ENCODE peak calls at places on chromosomes 5 and 9, in five cellular contexts. One of them, this sample, is unnamed. For H3K27me3, the result is how much of the 10 kb centered on the place peaks cover.

GRCh38 chr5:58902765-58903164 is 319.9 kb downstream of the RAB3C start:
- DNase-seq in neural progenitor cell: no peak
- DNase-seq in PC-3: peak
- DNase-seq in GM23248: no peak
- DNase-seq in HCT116: no peak
- DNase-seq in this sample: no peak

GRCh38 chr5:20229286-20230005 is 241.4 kb upstream of the CDH18 start:
- DNase-seq in PC-3: no peak
- DNase-seq in neural progenitor cell: no peak
- DNase-seq in HCT116: no peak
- DNase-seq in GM23248: no peak
- DNase-seq in this sample: no peak

GRCh38 chr9:127814619-127815511 is 12.2 kb downstream of the FPGS start:
- DNase-seq in HCT116: no peak
- DNase-seq in PC-3: no peak
- DNase-seq in GM23248: no peak
- DNase-seq in neural progenitor cell: no peak
- DNase-seq in this sample: no peak

GRCh38 chr9:106590759-106591505 is 272.0 kb upstream of the ZNF462 start:
- DNase-seq in GM23248: no peak
- DNase-seq in HCT116: no peak
- DNase-seq in neural progenitor cell: no peak
- DNase-seq in PC-3: no peak
- DNase-seq in this sample: no peak

GRCh38 chr9:125509476-125509875 is 197.5 kb downstream of the MAPKAP1 start:
- DNase-seq in PC-3: no peak
- DNase-seq in GM23248: peak
- DNase-seq in HCT116: no peak
- DNase-seq in neural progenitor cell: no peak
- DNase-seq in this sample: no peak

GRCh38 chr5:137791387-137791786 is 37.2 kb upstream of the HNRNPA0 start:
- DNase-seq in PC-3: no peak
- DNase-seq in neural progenitor cell: no peak
- DNase-seq in HCT116: no peak
- DNase-seq in GM23248: no peak
- DNase-seq in this sample: no peak

GRCh38 chr9:108553111-108553635 is 302.6 kb downstream of the ACTL7B start:
- DNase-seq in HCT116: no peak
- DNase-seq in neural progenitor cell: no peak
- DNase-seq in GM23248: no peak
- DNase-seq in PC-3: no peak
- DNase-seq in this sample: no peak

GRCh38 chr9:70587143-70587710 is 172.8 kb upstream of the KLF9 start:
- DNase-seq in GM23248: peak
- DNase-seq in HCT116: no peak
- DNase-seq in neural progenitor cell: no peak
- DNase-seq in PC-3: no peak
- DNase-seq in this sample: no peak

GRCh38 chr5:179275941-179276837 is 69.1 kb downstream of the ADAMTS2 start:
- DNase-seq in neural progenitor cell: no peak
- DNase-seq in HCT116: no peak
- DNase-seq in PC-3: no peak
- DNase-seq in GM23248: peak
- DNase-seq in this sample: no peak

GRCh38 chr9:81604306-81605153 is 84.8 kb downstream of the TLE1 start:
- DNase-seq in neural progenitor cell: no peak
- DNase-seq in GM23248: no peak
- DNase-seq in PC-3: no peak
- DNase-seq in HCT116: no peak
- DNase-seq in this sample: no peak

GRCh38 chr5:78552729-78553341 is 95.7 kb downstream of the LHFPL2 start:
- DNase-seq in PC-3: peak
- DNase-seq in GM23248: no peak
- DNase-seq in HCT116: no peak
- DNase-seq in neural progenitor cell: no peak
- DNase-seq in this sample: no peak

GRCh38 chr9:110777843-110778215 is 109.2 kb downstream of the MUSK start:
- DNase-seq in PC-3: no peak
- DNase-seq in GM23248: no peak
- DNase-seq in neural progenitor cell: no peak
- DNase-seq in HCT116: no peak
- DNase-seq in this sample: no peak

GRCh38 chr9:136926154-136926704 is 18.3 kb downstream of the FBXW5 start:
- DNase-seq in PC-3: no peak
- DNase-seq in GM23248: no peak
- DNase-seq in neural progenitor cell: no peak
- DNase-seq in HCT116: no peak
- DNase-seq in this sample: no peak

GRCh38 chr5:169911448-169912212 is 68.7 kb downstream of the INSYN2B start:
- DNase-seq in HCT116: no peak
- DNase-seq in GM23248: no peak
- DNase-seq in PC-3: peak
- DNase-seq in neural progenitor cell: no peak
- DNase-seq in this sample: peak

GRCh38 chr5:72202331-72202825 is 95.1 kb downstream of the MAP1B start:
- DNase-seq in HCT116: no peak
- DNase-seq in GM23248: no peak
- DNase-seq in PC-3: no peak
- DNase-seq in neural progenitor cell: no peak
- DNase-seq in this sample: peak

GRCh38 chr9:114330636-114331035 is 967 bp downstream of the ORM2 start:
- DNase-seq in neural progenitor cell: no peak
- DNase-seq in GM23248: no peak
- DNase-seq in PC-3: no peak
- DNase-seq in HCT116: no peak
- DNase-seq in this sample: no peak

GRCh38 chr5:98432378-98432777 is 341.1 kb upstream of the RGMB start:
- DNase-seq in PC-3: no peak
- DNase-seq in neural progenitor cell: peak
- DNase-seq in HCT116: no peak
- DNase-seq in GM23248: no peak
- DNase-seq in this sample: no peak

GRCh38 chr5:107564896-107565295 is 105.8 kb downstream of the EFNA5 start:
- DNase-seq in HCT116: no peak
- DNase-seq in PC-3: no peak
- DNase-seq in neural progenitor cell: no peak
- DNase-seq in GM23248: no peak
- DNase-seq in this sample: no peak

GRCh38 chr9:136292026-136292538 is 11.8 kb downstream of the CCDC187 start:
- DNase-seq in PC-3: no peak
- DNase-seq in GM23248: no peak
- DNase-seq in neural progenitor cell: no peak
- DNase-seq in HCT116: no peak
- DNase-seq in this sample: no peak

GRCh38 chr5:159581502-159582249 is 251.4 kb upstream of the IL12B start:
- DNase-seq in GM23248: peak
- DNase-seq in HCT116: peak
- DNase-seq in neural progenitor cell: no peak
- DNase-seq in PC-3: peak
- DNase-seq in this sample: no peak

GRCh38 chr5:59126665-59127354 is 543.9 kb downstream of the RAB3C start:
- DNase-seq in HCT116: no peak
- DNase-seq in PC-3: no peak
- DNase-seq in neural progenitor cell: no peak
- DNase-seq in GM23248: peak
- DNase-seq in this sample: peak

GRCh38 chr9:93890436-93890935 is 64.7 kb downstream of the BARX1 start:
- DNase-seq in GM23248: no peak
- DNase-seq in neural progenitor cell: no peak
- DNase-seq in HCT116: no peak
- DNase-seq in PC-3: no peak
- DNase-seq in this sample: no peak

GRCh38 chr9:129005336-129005997 is 22.7 kb downstream of the SH3GLB2 start:
- DNase-seq in PC-3: no peak
- DNase-seq in HCT116: no peak
- DNase-seq in GM23248: no peak
- DNase-seq in neural progenitor cell: no peak
- DNase-seq in this sample: no peak

GRCh38 chr9:92270511-92270910 is 23.0 kb downstream of the IARS1 start:
- DNase-seq in GM23248: no peak
- DNase-seq in PC-3: no peak
- DNase-seq in HCT116: no peak
- DNase-seq in neural progenitor cell: no peak
- DNase-seq in this sample: no peak

GRCh38 chr5:177473461-177473991 is at the start of gene DBN1:
- DNase-seq in GM23248: peak
- DNase-seq in PC-3: peak
- DNase-seq in HCT116: no peak
- DNase-seq in neural progenitor cell: peak
- DNase-seq in this sample: peak
- H3K27ac ChIP-seq in GM23248: peak
- H3K27ac ChIP-seq in PC-3: no peak
- H3K27ac ChIP-seq in HCT116: peak
- H3K27ac ChIP-seq in neural progenitor cell: peak
- H3K27ac ChIP-seq in this sample: peak

DNA sequence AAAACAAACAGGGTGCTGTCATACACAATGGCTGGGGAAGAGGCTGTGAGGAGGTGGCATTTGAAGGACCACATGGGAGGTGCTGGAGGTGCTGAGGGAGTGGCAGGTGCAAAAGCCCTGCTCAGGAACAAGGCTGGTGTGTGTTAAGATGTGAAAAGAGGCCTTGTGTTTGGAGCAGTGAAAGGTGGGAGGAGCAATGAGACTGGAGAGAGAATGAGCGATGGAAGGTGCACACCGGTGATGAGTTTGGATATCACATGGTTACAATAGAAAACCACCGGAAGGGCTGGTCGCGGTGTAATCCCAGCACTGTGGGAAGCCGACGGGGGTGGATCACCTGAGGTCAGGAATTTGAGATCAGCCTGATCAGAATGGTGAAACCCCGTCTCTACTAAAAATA is 9.2 kb upstream of the FIBCD1 start:
- DNase-seq in PC-3: no peak
- DNase-seq in HCT116: no peak
- DNase-seq in GM23248: no peak
- DNase-seq in neural progenitor cell: no peak
- DNase-seq in this sample: no peak
- H3K27me3 ChIP-seq in PC-3: under half
- H3K27me3 ChIP-seq in HCT116: under half
- H3K27me3 ChIP-seq in GM23248: under half
- H3K27me3 ChIP-seq in neural progenitor cell: under half
- H3K27me3 ChIP-seq in this sample: under half

GRCh38 chr5:115170128-115170923 is 618 bp upstream of the TRIM36 start:
- DNase-seq in HCT116: no peak
- DNase-seq in GM23248: peak
- DNase-seq in PC-3: peak
- DNase-seq in neural progenitor cell: peak
- DNase-seq in this sample: no peak
- TF ChIP-seq EZH2 in HCT116: no peak
- TF ChIP-seq EZH2 in GM23248: no peak
- TF ChIP-seq EZH2 in PC-3: peak
- TF ChIP-seq EZH2 in neural progenitor cell: no peak
- TF ChIP-seq EZH2 in this sample: no peak

GRCh38 chr5:146007973-146008372 is 71.6 kb downstream of the SH3RF2 start:
- DNase-seq in HCT116: no peak
- DNase-seq in PC-3: no peak
- DNase-seq in GM23248: no peak
- DNase-seq in neural progenitor cell: no peak
- DNase-seq in this sample: no peak
- H3K27ac ChIP-seq in HCT116: no peak
- H3K27ac ChIP-seq in PC-3: no peak
- H3K27ac ChIP-seq in GM23248: no peak
- H3K27ac ChIP-seq in neural progenitor cell: no peak
- H3K27ac ChIP-seq in this sample: peak

GRCh38 chr5:520850-521226 is 3.4 kb downstream of the SLC9A3 start:
- DNase-seq in HCT116: no peak
- DNase-seq in neural progenitor cell: no peak
- DNase-seq in PC-3: no peak
- DNase-seq in GM23248: no peak
- DNase-seq in this sample: no peak
- H3K27me3 ChIP-seq in HCT116: under half
- H3K27me3 ChIP-seq in neural progenitor cell: half or more
- H3K27me3 ChIP-seq in PC-3: under half
- H3K27me3 ChIP-seq in GM23248: under half
- H3K27me3 ChIP-seq in this sample: half or more

GRCh38 chr5:132655821-132656773 is 1.9 kb upstream of the IL13 start:
- DNase-seq in HCT116: no peak
- DNase-seq in GM23248: peak
- DNase-seq in PC-3: no peak
- DNase-seq in neural progenitor cell: peak
- DNase-seq in this sample: peak

GRCh38 chr5:132658383-132659302 is 670 bp downstream of the IL13 start:
- DNase-seq in PC-3: no peak
- DNase-seq in GM23248: no peak
- DNase-seq in neural progenitor cell: no peak
- DNase-seq in HCT116: no peak
- DNase-seq in this sample: no peak

GRCh38 chr5:132657676-132658382 is at the start of gene IL13:
- DNase-seq in PC-3: no peak
- DNase-seq in neural progenitor cell: no peak
- DNase-seq in HCT116: no peak
- DNase-seq in GM23248: no peak
- DNase-seq in this sample: no peak

GRCh38 chr5:132659598-132660493 is 1.9 kb downstream of the IL13 start:
- DNase-seq in neural progenitor cell: no peak
- DNase-seq in PC-3: no peak
- DNase-seq in HCT116: no peak
- DNase-seq in GM23248: no peak
- DNase-seq in this sample: no peak

GRCh38 chr5:132656774-132657355 is 1.1 kb upstream of the IL13 start:
- DNase-seq in HCT116: no peak
- DNase-seq in GM23248: no peak
- DNase-seq in neural progenitor cell: no peak
- DNase-seq in PC-3: no peak
- DNase-seq in this sample: no peak
- TF ChIP-seq EZH2 in HCT116: no peak
- TF ChIP-seq EZH2 in GM23248: no peak
- TF ChIP-seq EZH2 in neural progenitor cell: no peak
- TF ChIP-seq EZH2 in PC-3: no peak
- TF ChIP-seq EZH2 in this sample: no peak

DNA sequence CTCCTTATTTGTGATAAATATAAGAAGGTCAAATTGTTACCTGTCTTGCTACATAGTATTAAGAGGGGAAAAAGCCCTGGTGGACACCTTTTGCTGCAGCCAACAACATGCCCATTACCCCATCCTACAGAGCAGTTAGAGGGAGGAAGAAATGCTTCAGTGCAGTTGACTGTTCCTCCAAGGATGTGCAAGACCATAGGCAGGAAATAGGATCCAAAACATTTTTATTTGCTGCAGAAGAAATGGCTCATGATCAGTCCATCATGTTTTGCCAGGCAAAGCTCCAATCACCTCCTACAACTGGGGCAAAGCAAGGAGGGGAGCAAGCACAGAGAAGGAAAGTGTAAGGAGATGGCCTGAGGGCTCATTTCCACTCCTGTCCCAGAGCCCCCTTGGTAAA is 399.1 kb upstream of the PIK3R1 start:
- DNase-seq in PC-3: no peak
- DNase-seq in neural progenitor cell: no peak
- DNase-seq in HCT116: no peak
- DNase-seq in GM23248: peak
- DNase-seq in this sample: no peak
- H3K27ac ChIP-seq in PC-3: no peak
- H3K27ac ChIP-seq in neural progenitor cell: no peak
- H3K27ac ChIP-seq in HCT116: no peak
- H3K27ac ChIP-seq in GM23248: no peak
- H3K27ac ChIP-seq in this sample: no peak

This sample was measured in A673.